ENCODE peak calls at places on chromosomes 13 and 19, in nine cellular contexts. One of them, this sample, is unnamed.

GRCh38 chr19:21117041-21117907 is 24.6 kb upstream of the ZNF431 start:
- DNase-seq in C1 segment of cervical spinal cord: no peak
- DNase-seq in anterior cingulate cortex: no peak
- DNase-seq in nephron progenitor cell: no peak
- DNase-seq in NCI-H2107: no peak
- DNase-seq in sciatic nerve: no peak
- DNase-seq in activated CD8-positive, alpha-beta memory T cell treated with anti-CD3 and anti-CD28 coated beads, Interleukin-2, amount 50 U/mL, for 48 hours: no peak
- DNase-seq in naive thymus-derived CD4-positive, alpha-beta T cell: no peak
- DNase-seq in stimulated activated CD8-positive, alpha-beta memory T cell treated with anti-CD3 and anti-CD28 coated beads, Interleukin-7, amount 100 ng/mL, for 1 hour: no peak
- DNase-seq in this sample: no peak

GRCh38 chr19:32662186-32662585 is 12.8 kb downstream of the ANKRD27 start:
- DNase-seq in anterior cingulate cortex: no peak
- DNase-seq in stimulated activated CD8-positive, alpha-beta memory T cell treated with anti-CD3 and anti-CD28 coated beads, Interleukin-7, amount 100 ng/mL, for 1 hour: no peak
- DNase-seq in activated CD8-positive, alpha-beta memory T cell treated with anti-CD3 and anti-CD28 coated beads, Interleukin-2, amount 50 U/mL, for 48 hours: no peak
- DNase-seq in C1 segment of cervical spinal cord: no peak
- DNase-seq in naive thymus-derived CD4-positive, alpha-beta T cell: no peak
- DNase-seq in nephron progenitor cell: no peak
- DNase-seq in NCI-H2107: no peak
- DNase-seq in sciatic nerve: no peak
- DNase-seq in this sample: no peak

GRCh38 chr13:26679945-26680516 is 80.6 kb downstream of the GPR12 start:
- DNase-seq in activated CD8-positive, alpha-beta memory T cell treated with anti-CD3 and anti-CD28 coated beads, Interleukin-2, amount 50 U/mL, for 48 hours: no peak
- DNase-seq in NCI-H2107: no peak
- DNase-seq in stimulated activated CD8-positive, alpha-beta memory T cell treated with anti-CD3 and anti-CD28 coated beads, Interleukin-7, amount 100 ng/mL, for 1 hour: no peak
- DNase-seq in sciatic nerve: no peak
- DNase-seq in naive thymus-derived CD4-positive, alpha-beta T cell: no peak
- DNase-seq in C1 segment of cervical spinal cord: no peak
- DNase-seq in nephron progenitor cell: peak
- DNase-seq in anterior cingulate cortex: peak
- DNase-seq in this sample: peak

GRCh38 chr19:16376649-16377048 is 52.0 kb downstream of the KLF2 start:
- DNase-seq in nephron progenitor cell: peak
- DNase-seq in naive thymus-derived CD4-positive, alpha-beta T cell: peak
- DNase-seq in anterior cingulate cortex: no peak
- DNase-seq in activated CD8-positive, alpha-beta memory T cell treated with anti-CD3 and anti-CD28 coated beads, Interleukin-2, amount 50 U/mL, for 48 hours: peak
- DNase-seq in sciatic nerve: no peak
- DNase-seq in stimulated activated CD8-positive, alpha-beta memory T cell treated with anti-CD3 and anti-CD28 coated beads, Interleukin-7, amount 100 ng/mL, for 1 hour: no peak
- DNase-seq in NCI-H2107: no peak
- DNase-seq in C1 segment of cervical spinal cord: no peak
- DNase-seq in this sample: no peak

GRCh38 chr13:29454931-29455481 is 140.5 kb downstream of the SLC7A1 start:
- DNase-seq in NCI-H2107: no peak
- DNase-seq in stimulated activated CD8-positive, alpha-beta memory T cell treated with anti-CD3 and anti-CD28 coated beads, Interleukin-7, amount 100 ng/mL, for 1 hour: no peak
- DNase-seq in sciatic nerve: no peak
- DNase-seq in activated CD8-positive, alpha-beta memory T cell treated with anti-CD3 and anti-CD28 coated beads, Interleukin-2, amount 50 U/mL, for 48 hours: no peak
- DNase-seq in anterior cingulate cortex: no peak
- DNase-seq in C1 segment of cervical spinal cord: no peak
- DNase-seq in naive thymus-derived CD4-positive, alpha-beta T cell: no peak
- DNase-seq in nephron progenitor cell: no peak
- DNase-seq in this sample: no peak

GRCh38 chr13:99347911-99348451 is 40.8 kb upstream of the GPR183 start:
- DNase-seq in anterior cingulate cortex: no peak
- DNase-seq in naive thymus-derived CD4-positive, alpha-beta T cell: no peak
- DNase-seq in nephron progenitor cell: no peak
- DNase-seq in C1 segment of cervical spinal cord: no peak
- DNase-seq in activated CD8-positive, alpha-beta memory T cell treated with anti-CD3 and anti-CD28 coated beads, Interleukin-2, amount 50 U/mL, for 48 hours: no peak
- DNase-seq in stimulated activated CD8-positive, alpha-beta memory T cell treated with anti-CD3 and anti-CD28 coated beads, Interleukin-7, amount 100 ng/mL, for 1 hour: no peak
- DNase-seq in sciatic nerve: no peak
- DNase-seq in NCI-H2107: no peak
- DNase-seq in this sample: no peak

GRCh38 chr19:7268737-7269098 is 25.5 kb downstream of the INSR start:
- DNase-seq in nephron progenitor cell: no peak
- DNase-seq in C1 segment of cervical spinal cord: no peak
- DNase-seq in stimulated activated CD8-positive, alpha-beta memory T cell treated with anti-CD3 and anti-CD28 coated beads, Interleukin-7, amount 100 ng/mL, for 1 hour: no peak
- DNase-seq in naive thymus-derived CD4-positive, alpha-beta T cell: no peak
- DNase-seq in NCI-H2107: no peak
- DNase-seq in anterior cingulate cortex: no peak
- DNase-seq in activated CD8-positive, alpha-beta memory T cell treated with anti-CD3 and anti-CD28 coated beads, Interleukin-2, amount 50 U/mL, for 48 hours: no peak
- DNase-seq in sciatic nerve: no peak
- DNase-seq in this sample: no peak

GRCh38 chr19:15863272-15863671 is 34.6 kb downstream of the CYP4F2 start:
- DNase-seq in NCI-H2107: no peak
- DNase-seq in sciatic nerve: no peak
- DNase-seq in naive thymus-derived CD4-positive, alpha-beta T cell: no peak
- DNase-seq in stimulated activated CD8-positive, alpha-beta memory T cell treated with anti-CD3 and anti-CD28 coated beads, Interleukin-7, amount 100 ng/mL, for 1 hour: no peak
- DNase-seq in nephron progenitor cell: no peak
- DNase-seq in activated CD8-positive, alpha-beta memory T cell treated with anti-CD3 and anti-CD28 coated beads, Interleukin-2, amount 50 U/mL, for 48 hours: no peak
- DNase-seq in anterior cingulate cortex: no peak
- DNase-seq in C1 segment of cervical spinal cord: no peak
- DNase-seq in this sample: no peak

GRCh38 chr19:19540707-19541515 is 2.8 kb downstream of the CILP2 start:
- DNase-seq in sciatic nerve: no peak
- DNase-seq in anterior cingulate cortex: no peak
- DNase-seq in activated CD8-positive, alpha-beta memory T cell treated with anti-CD3 and anti-CD28 coated beads, Interleukin-2, amount 50 U/mL, for 48 hours: peak
- DNase-seq in nephron progenitor cell: peak
- DNase-seq in stimulated activated CD8-positive, alpha-beta memory T cell treated with anti-CD3 and anti-CD28 coated beads, Interleukin-7, amount 100 ng/mL, for 1 hour: peak
- DNase-seq in C1 segment of cervical spinal cord: no peak
- DNase-seq in naive thymus-derived CD4-positive, alpha-beta T cell: peak
- DNase-seq in NCI-H2107: no peak
- DNase-seq in this sample: no peak

GRCh38 chr13:99657848-99658265 is 156.6 kb downstream of the TM9SF2 start:
- DNase-seq in activated CD8-positive, alpha-beta memory T cell treated with anti-CD3 and anti-CD28 coated beads, Interleukin-2, amount 50 U/mL, for 48 hours: peak
- DNase-seq in naive thymus-derived CD4-positive, alpha-beta T cell: no peak
- DNase-seq in C1 segment of cervical spinal cord: peak
- DNase-seq in stimulated activated CD8-positive, alpha-beta memory T cell treated with anti-CD3 and anti-CD28 coated beads, Interleukin-7, amount 100 ng/mL, for 1 hour: peak
- DNase-seq in sciatic nerve: peak
- DNase-seq in anterior cingulate cortex: peak
- DNase-seq in NCI-H2107: no peak
- DNase-seq in nephron progenitor cell: peak
- DNase-seq in this sample: peak

GRCh38 chr19:47209323-47210179 is 21.4 kb downstream of the BBC3 start:
- DNase-seq in stimulated activated CD8-positive, alpha-beta memory T cell treated with anti-CD3 and anti-CD28 coated beads, Interleukin-7, amount 100 ng/mL, for 1 hour: no peak
- DNase-seq in activated CD8-positive, alpha-beta memory T cell treated with anti-CD3 and anti-CD28 coated beads, Interleukin-2, amount 50 U/mL, for 48 hours: no peak
- DNase-seq in C1 segment of cervical spinal cord: no peak
- DNase-seq in sciatic nerve: no peak
- DNase-seq in anterior cingulate cortex: no peak
- DNase-seq in nephron progenitor cell: no peak
- DNase-seq in naive thymus-derived CD4-positive, alpha-beta T cell: no peak
- DNase-seq in NCI-H2107: no peak
- DNase-seq in this sample: no peak

GRCh38 chr19:49391581-49392399 is 3.7 kb downstream of the KASH5 start:
- DNase-seq in nephron progenitor cell: peak
- DNase-seq in activated CD8-positive, alpha-beta memory T cell treated with anti-CD3 and anti-CD28 coated beads, Interleukin-2, amount 50 U/mL, for 48 hours: peak
- DNase-seq in naive thymus-derived CD4-positive, alpha-beta T cell: peak
- DNase-seq in anterior cingulate cortex: peak
- DNase-seq in stimulated activated CD8-positive, alpha-beta memory T cell treated with anti-CD3 and anti-CD28 coated beads, Interleukin-7, amount 100 ng/mL, for 1 hour: peak
- DNase-seq in NCI-H2107: peak
- DNase-seq in sciatic nerve: peak
- DNase-seq in C1 segment of cervical spinal cord: peak
- DNase-seq in this sample: peak

GRCh38 chr13:28392428-28392827 is 102.5 kb downstream of the FLT1 start:
- DNase-seq in NCI-H2107: no peak
- DNase-seq in naive thymus-derived CD4-positive, alpha-beta T cell: no peak
- DNase-seq in stimulated activated CD8-positive, alpha-beta memory T cell treated with anti-CD3 and anti-CD28 coated beads, Interleukin-7, amount 100 ng/mL, for 1 hour: no peak
- DNase-seq in anterior cingulate cortex: no peak
- DNase-seq in activated CD8-positive, alpha-beta memory T cell treated with anti-CD3 and anti-CD28 coated beads, Interleukin-2, amount 50 U/mL, for 48 hours: no peak
- DNase-seq in sciatic nerve: no peak
- DNase-seq in C1 segment of cervical spinal cord: no peak
- DNase-seq in nephron progenitor cell: no peak
- DNase-seq in this sample: no peak

GRCh38 chr19:38030681-38031422 is 123.8 kb downstream of the SIPA1L3 start:
- DNase-seq in C1 segment of cervical spinal cord: no peak
- DNase-seq in activated CD8-positive, alpha-beta memory T cell treated with anti-CD3 and anti-CD28 coated beads, Interleukin-2, amount 50 U/mL, for 48 hours: no peak
- DNase-seq in nephron progenitor cell: no peak
- DNase-seq in naive thymus-derived CD4-positive, alpha-beta T cell: no peak
- DNase-seq in sciatic nerve: no peak
- DNase-seq in NCI-H2107: no peak
- DNase-seq in anterior cingulate cortex: no peak
- DNase-seq in stimulated activated CD8-positive, alpha-beta memory T cell treated with anti-CD3 and anti-CD28 coated beads, Interleukin-7, amount 100 ng/mL, for 1 hour: no peak
- DNase-seq in this sample: no peak

GRCh38 chr13:108915095-108915633 is 285.8 kb downstream of the MYO16 start:
- DNase-seq in stimulated activated CD8-positive, alpha-beta memory T cell treated with anti-CD3 and anti-CD28 coated beads, Interleukin-7, amount 100 ng/mL, for 1 hour: no peak
- DNase-seq in activated CD8-positive, alpha-beta memory T cell treated with anti-CD3 and anti-CD28 coated beads, Interleukin-2, amount 50 U/mL, for 48 hours: no peak
- DNase-seq in nephron progenitor cell: no peak
- DNase-seq in naive thymus-derived CD4-positive, alpha-beta T cell: no peak
- DNase-seq in C1 segment of cervical spinal cord: no peak
- DNase-seq in anterior cingulate cortex: no peak
- DNase-seq in NCI-H2107: no peak
- DNase-seq in sciatic nerve: no peak
- DNase-seq in this sample: peak

GRCh38 chr19:5988520-5989387 is 10.8 kb upstream of the RANBP3 start:
- DNase-seq in anterior cingulate cortex: no peak
- DNase-seq in C1 segment of cervical spinal cord: no peak
- DNase-seq in naive thymus-derived CD4-positive, alpha-beta T cell: no peak
- DNase-seq in activated CD8-positive, alpha-beta memory T cell treated with anti-CD3 and anti-CD28 coated beads, Interleukin-2, amount 50 U/mL, for 48 hours: no peak
- DNase-seq in stimulated activated CD8-positive, alpha-beta memory T cell treated with anti-CD3 and anti-CD28 coated beads, Interleukin-7, amount 100 ng/mL, for 1 hour: no peak
- DNase-seq in nephron progenitor cell: no peak
- DNase-seq in sciatic nerve: no peak
- DNase-seq in NCI-H2107: no peak
- DNase-seq in this sample: no peak

GRCh38 chr19:4396949-4397783 is 3.2 kb downstream of the SH3GL1 start:
- DNase-seq in activated CD8-positive, alpha-beta memory T cell treated with anti-CD3 and anti-CD28 coated beads, Interleukin-2, amount 50 U/mL, for 48 hours: no peak
- DNase-seq in anterior cingulate cortex: no peak
- DNase-seq in naive thymus-derived CD4-positive, alpha-beta T cell: no peak
- DNase-seq in stimulated activated CD8-positive, alpha-beta memory T cell treated with anti-CD3 and anti-CD28 coated beads, Interleukin-7, amount 100 ng/mL, for 1 hour: no peak
- DNase-seq in sciatic nerve: no peak
- DNase-seq in C1 segment of cervical spinal cord: no peak
- DNase-seq in NCI-H2107: no peak
- DNase-seq in nephron progenitor cell: no peak
- DNase-seq in this sample: no peak

GRCh38 chr13:49517461-49517860 is 21.7 kb downstream of the PHF11 start:
- DNase-seq in sciatic nerve: no peak
- DNase-seq in NCI-H2107: no peak
- DNase-seq in C1 segment of cervical spinal cord: no peak
- DNase-seq in nephron progenitor cell: peak
- DNase-seq in activated CD8-positive, alpha-beta memory T cell treated with anti-CD3 and anti-CD28 coated beads, Interleukin-2, amount 50 U/mL, for 48 hours: no peak
- DNase-seq in stimulated activated CD8-positive, alpha-beta memory T cell treated with anti-CD3 and anti-CD28 coated beads, Interleukin-7, amount 100 ng/mL, for 1 hour: no peak
- DNase-seq in naive thymus-derived CD4-positive, alpha-beta T cell: no peak
- DNase-seq in anterior cingulate cortex: peak
- DNase-seq in this sample: peak

GRCh38 chr19:39299404-39299803 is 3.2 kb downstream of the IFNL1 start:
- DNase-seq in sciatic nerve: no peak
- DNase-seq in C1 segment of cervical spinal cord: no peak
- DNase-seq in anterior cingulate cortex: no peak
- DNase-seq in activated CD8-positive, alpha-beta memory T cell treated with anti-CD3 and anti-CD28 coated beads, Interleukin-2, amount 50 U/mL, for 48 hours: no peak
- DNase-seq in naive thymus-derived CD4-positive, alpha-beta T cell: no peak
- DNase-seq in NCI-H2107: no peak
- DNase-seq in nephron progenitor cell: no peak
- DNase-seq in stimulated activated CD8-positive, alpha-beta memory T cell treated with anti-CD3 and anti-CD28 coated beads, Interleukin-7, amount 100 ng/mL, for 1 hour: no peak
- DNase-seq in this sample: no peak

GRCh38 chr13:19818223-19818842 is 35.6 kb upstream of the PSPC1 start:
- DNase-seq in nephron progenitor cell: peak
- DNase-seq in C1 segment of cervical spinal cord: peak
- DNase-seq in activated CD8-positive, alpha-beta memory T cell treated with anti-CD3 and anti-CD28 coated beads, Interleukin-2, amount 50 U/mL, for 48 hours: peak
- DNase-seq in stimulated activated CD8-positive, alpha-beta memory T cell treated with anti-CD3 and anti-CD28 coated beads, Interleukin-7, amount 100 ng/mL, for 1 hour: no peak
- DNase-seq in anterior cingulate cortex: no peak
- DNase-seq in sciatic nerve: no peak
- DNase-seq in NCI-H2107: no peak
- DNase-seq in naive thymus-derived CD4-positive, alpha-beta T cell: peak
- DNase-seq in this sample: no peak

GRCh38 chr19:51948979-51949378 is 21.7 kb downstream of the ZNF613 start:
- DNase-seq in stimulated activated CD8-positive, alpha-beta memory T cell treated with anti-CD3 and anti-CD28 coated beads, Interleukin-7, amount 100 ng/mL, for 1 hour: no peak
- DNase-seq in sciatic nerve: no peak
- DNase-seq in naive thymus-derived CD4-positive, alpha-beta T cell: no peak
- DNase-seq in NCI-H2107: no peak
- DNase-seq in nephron progenitor cell: no peak
- DNase-seq in activated CD8-positive, alpha-beta memory T cell treated with anti-CD3 and anti-CD28 coated beads, Interleukin-2, amount 50 U/mL, for 48 hours: no peak
- DNase-seq in anterior cingulate cortex: peak
- DNase-seq in C1 segment of cervical spinal cord: peak
- DNase-seq in this sample: peak

GRCh38 chr19:50911206-50912101 is at the start of gene KLK4:
- DNase-seq in naive thymus-derived CD4-positive, alpha-beta T cell: no peak
- DNase-seq in C1 segment of cervical spinal cord: no peak
- DNase-seq in stimulated activated CD8-positive, alpha-beta memory T cell treated with anti-CD3 and anti-CD28 coated beads, Interleukin-7, amount 100 ng/mL, for 1 hour: no peak
- DNase-seq in activated CD8-positive, alpha-beta memory T cell treated with anti-CD3 and anti-CD28 coated beads, Interleukin-2, amount 50 U/mL, for 48 hours: no peak
- DNase-seq in sciatic nerve: no peak
- DNase-seq in anterior cingulate cortex: no peak
- DNase-seq in NCI-H2107: no peak
- DNase-seq in nephron progenitor cell: no peak
- DNase-seq in this sample: no peak

GRCh38 chr13:97484286-97484685 is 50.3 kb downstream of the RAP2A start:
- DNase-seq in naive thymus-derived CD4-positive, alpha-beta T cell: no peak
- DNase-seq in C1 segment of cervical spinal cord: no peak
- DNase-seq in nephron progenitor cell: no peak
- DNase-seq in sciatic nerve: no peak
- DNase-seq in activated CD8-positive, alpha-beta memory T cell treated with anti-CD3 and anti-CD28 coated beads, Interleukin-2, amount 50 U/mL, for 48 hours: no peak
- DNase-seq in anterior cingulate cortex: no peak
- DNase-seq in stimulated activated CD8-positive, alpha-beta memory T cell treated with anti-CD3 and anti-CD28 coated beads, Interleukin-7, amount 100 ng/mL, for 1 hour: no peak
- DNase-seq in NCI-H2107: no peak
- DNase-seq in this sample: no peak

GRCh38 chr19:33638167-33639033 is 16.6 kb downstream of the CHST8 start:
- DNase-seq in sciatic nerve: peak
- DNase-seq in stimulated activated CD8-positive, alpha-beta memory T cell treated with anti-CD3 and anti-CD28 coated beads, Interleukin-7, amount 100 ng/mL, for 1 hour: no peak
- DNase-seq in naive thymus-derived CD4-positive, alpha-beta T cell: no peak
- DNase-seq in C1 segment of cervical spinal cord: no peak
- DNase-seq in nephron progenitor cell: no peak
- DNase-seq in anterior cingulate cortex: no peak
- DNase-seq in activated CD8-positive, alpha-beta memory T cell treated with anti-CD3 and anti-CD28 coated beads, Interleukin-2, amount 50 U/mL, for 48 hours: no peak
- DNase-seq in NCI-H2107: no peak
- DNase-seq in this sample: no peak

GRCh38 chr19:20964798-20965197 is 41.7 kb downstream of the ZNF85 start:
- DNase-seq in sciatic nerve: no peak
- DNase-seq in naive thymus-derived CD4-positive, alpha-beta T cell: peak
- DNase-seq in stimulated activated CD8-positive, alpha-beta memory T cell treated with anti-CD3 and anti-CD28 coated beads, Interleukin-7, amount 100 ng/mL, for 1 hour: no peak
- DNase-seq in NCI-H2107: no peak
- DNase-seq in nephron progenitor cell: no peak
- DNase-seq in anterior cingulate cortex: no peak
- DNase-seq in C1 segment of cervical spinal cord: no peak
- DNase-seq in activated CD8-positive, alpha-beta memory T cell treated with anti-CD3 and anti-CD28 coated beads, Interleukin-2, amount 50 U/mL, for 48 hours: no peak
- DNase-seq in this sample: no peak

GRCh38 chr19:11337080-11337479 is 2.4 kb downstream of the RAB3D start:
- DNase-seq in activated CD8-positive, alpha-beta memory T cell treated with anti-CD3 and anti-CD28 coated beads, Interleukin-2, amount 50 U/mL, for 48 hours: no peak
- DNase-seq in anterior cingulate cortex: no peak
- DNase-seq in nephron progenitor cell: no peak
- DNase-seq in stimulated activated CD8-positive, alpha-beta memory T cell treated with anti-CD3 and anti-CD28 coated beads, Interleukin-7, amount 100 ng/mL, for 1 hour: no peak
- DNase-seq in sciatic nerve: no peak
- DNase-seq in NCI-H2107: no peak
- DNase-seq in C1 segment of cervical spinal cord: no peak
- DNase-seq in naive thymus-derived CD4-positive, alpha-beta T cell: no peak
- DNase-seq in this sample: no peak

GRCh38 chr13:45492538-45492937 is 27.8 kb downstream of the COG3 start:
- DNase-seq in activated CD8-positive, alpha-beta memory T cell treated with anti-CD3 and anti-CD28 coated beads, Interleukin-2, amount 50 U/mL, for 48 hours: no peak
- DNase-seq in sciatic nerve: no peak
- DNase-seq in NCI-H2107: no peak
- DNase-seq in stimulated activated CD8-positive, alpha-beta memory T cell treated with anti-CD3 and anti-CD28 coated beads, Interleukin-7, amount 100 ng/mL, for 1 hour: no peak
- DNase-seq in anterior cingulate cortex: no peak
- DNase-seq in C1 segment of cervical spinal cord: no peak
- DNase-seq in nephron progenitor cell: no peak
- DNase-seq in naive thymus-derived CD4-positive, alpha-beta T cell: no peak
- DNase-seq in this sample: no peak

GRCh38 chr19:51127032-51127431 is 2.3 kb downstream of the SIGLEC9 start:
- DNase-seq in activated CD8-positive, alpha-beta memory T cell treated with anti-CD3 and anti-CD28 coated beads, Interleukin-2, amount 50 U/mL, for 48 hours: no peak
- DNase-seq in stimulated activated CD8-positive, alpha-beta memory T cell treated with anti-CD3 and anti-CD28 coated beads, Interleukin-7, amount 100 ng/mL, for 1 hour: no peak
- DNase-seq in sciatic nerve: peak
- DNase-seq in NCI-H2107: no peak
- DNase-seq in C1 segment of cervical spinal cord: no peak
- DNase-seq in nephron progenitor cell: no peak
- DNase-seq in anterior cingulate cortex: no peak
- DNase-seq in naive thymus-derived CD4-positive, alpha-beta T cell: no peak
- DNase-seq in this sample: no peak

GRCh38 chr13:40115456-40115855 is 460.0 kb downstream of the COG6 start:
- DNase-seq in C1 segment of cervical spinal cord: no peak
- DNase-seq in activated CD8-positive, alpha-beta memory T cell treated with anti-CD3 and anti-CD28 coated beads, Interleukin-2, amount 50 U/mL, for 48 hours: no peak
- DNase-seq in anterior cingulate cortex: no peak
- DNase-seq in sciatic nerve: no peak
- DNase-seq in stimulated activated CD8-positive, alpha-beta memory T cell treated with anti-CD3 and anti-CD28 coated beads, Interleukin-7, amount 100 ng/mL, for 1 hour: no peak
- DNase-seq in NCI-H2107: no peak
- DNase-seq in naive thymus-derived CD4-positive, alpha-beta T cell: no peak
- DNase-seq in nephron progenitor cell: no peak
- DNase-seq in this sample: peak

GRCh38 chr13:97258801-97259200 is 36.7 kb downstream of the MBNL2 start:
- DNase-seq in stimulated activated CD8-positive, alpha-beta memory T cell treated with anti-CD3 and anti-CD28 coated beads, Interleukin-7, amount 100 ng/mL, for 1 hour: no peak
- DNase-seq in anterior cingulate cortex: no peak
- DNase-seq in naive thymus-derived CD4-positive, alpha-beta T cell: no peak
- DNase-seq in activated CD8-positive, alpha-beta memory T cell treated with anti-CD3 and anti-CD28 coated beads, Interleukin-2, amount 50 U/mL, for 48 hours: no peak
- DNase-seq in NCI-H2107: no peak
- DNase-seq in sciatic nerve: no peak
- DNase-seq in C1 segment of cervical spinal cord: no peak
- DNase-seq in nephron progenitor cell: no peak
- DNase-seq in this sample: no peak

GRCh38 chr13:111516712-111517640 is 196.5 kb downstream of the TEX29 start:
- DNase-seq in nephron progenitor cell: no peak
- DNase-seq in sciatic nerve: peak
- DNase-seq in activated CD8-positive, alpha-beta memory T cell treated with anti-CD3 and anti-CD28 coated beads, Interleukin-2, amount 50 U/mL, for 48 hours: no peak
- DNase-seq in C1 segment of cervical spinal cord: no peak
- DNase-seq in NCI-H2107: no peak
- DNase-seq in anterior cingulate cortex: no peak
- DNase-seq in naive thymus-derived CD4-positive, alpha-beta T cell: no peak
- DNase-seq in stimulated activated CD8-positive, alpha-beta memory T cell treated with anti-CD3 and anti-CD28 coated beads, Interleukin-7, amount 100 ng/mL, for 1 hour: no peak
- DNase-seq in this sample: no peak

This sample was measured in globus pallidus.